ENCODE peak calls at places on chromosomes 16 and 17, in seven cellular contexts. I is endothelial cell of umbilical vein, W is HepG2, L is H1, U is HCT116, N is GM12878, R is prostate gland. A is an unnamed sample.

GRCh38 chr16:89598199-89598598 is 15.2 kb upstream of the DPEP1 start:
- DNase-seq in I (no peak), W (no peak), L (no peak), U (no peak), N (no peak), R (no peak), A (no peak)

GRCh38 chr17:37176683-37177082 is 199.1 kb upstream of the C17orf78 start:
- DNase-seq in I (peak), W (no peak), L (no peak), U (no peak), N (no peak), R (no peak), A (no peak)

GRCh38 chr17:1658100-1658499 is 8.4 kb upstream of the RILP start:
- DNase-seq in I (no peak), W (no peak), L (no peak), U (no peak), N (no peak), R (no peak), A (no peak)

GRCh38 chr17:78168906-78169793 is 769 bp downstream of the SYNGR2 start:
- DNase-seq in I (peak), W (no peak), L (no peak), U (peak), N (no peak), R (peak), A (peak)

GRCh38 chr16:83113317-83113716 is 486.5 kb downstream of the CDH13 start:
- DNase-seq in I (peak), W (peak), L (no peak), U (no peak), N (no peak), R (no peak), A (no peak)

GRCh38 chr17:41835800-41836549 is at the start of gene NT5C3B:
- DNase-seq in I (peak), W (peak), L (no peak), U (peak), N (no peak), R (peak), A (peak)

GRCh38 chr17:67613961-67614360 is 103.8 kb upstream of the NOL11 start:
- DNase-seq in I (no peak), W (no peak), L (no peak), U (no peak), N (no peak), R (no peak), A (no peak)

GRCh38 chr17:5557485-5557884 is 26.8 kb downstream of the NLRP1 start:
- DNase-seq in I (peak), W (no peak), L (no peak), U (no peak), N (no peak), R (no peak), A (no peak)

GRCh38 chr16:82603784-82604411 is 22.9 kb upstream of the CDH13 start:
- DNase-seq in I (peak), W (peak), L (no peak), U (peak), N (no peak), R (peak), A (peak)

GRCh38 chr17:62869885-62870580 is 61.9 kb upstream of the MARCHF10 start:
- DNase-seq in I (no peak), W (no peak), L (peak), U (no peak), N (no peak), R (no peak), A (no peak)

GRCh38 chr16:47927330-47927729 is 228.5 kb downstream of the ABCC12 start:
- DNase-seq in I (no peak), W (no peak), L (no peak), U (no peak), N (no peak), R (no peak), A (no peak)

GRCh38 chr16:89548344-89549006 is 12.0 kb upstream of the RPL13 start:
- DNase-seq in I (no peak), W (no peak), L (no peak), U (no peak), N (no peak), R (no peak), A (no peak)

GRCh38 chr17:77365584-77366186 is 224.9 kb downstream of the SEC14L1 start:
- DNase-seq in I (peak), W (no peak), L (no peak), U (peak), N (no peak), R (peak), A (peak)

GRCh38 chr17:63436523-63437110 is 9.5 kb downstream of the CYB561 start:
- DNase-seq in I (peak), W (no peak), L (no peak), U (peak), N (no peak), R (no peak), A (peak)

DNA sequence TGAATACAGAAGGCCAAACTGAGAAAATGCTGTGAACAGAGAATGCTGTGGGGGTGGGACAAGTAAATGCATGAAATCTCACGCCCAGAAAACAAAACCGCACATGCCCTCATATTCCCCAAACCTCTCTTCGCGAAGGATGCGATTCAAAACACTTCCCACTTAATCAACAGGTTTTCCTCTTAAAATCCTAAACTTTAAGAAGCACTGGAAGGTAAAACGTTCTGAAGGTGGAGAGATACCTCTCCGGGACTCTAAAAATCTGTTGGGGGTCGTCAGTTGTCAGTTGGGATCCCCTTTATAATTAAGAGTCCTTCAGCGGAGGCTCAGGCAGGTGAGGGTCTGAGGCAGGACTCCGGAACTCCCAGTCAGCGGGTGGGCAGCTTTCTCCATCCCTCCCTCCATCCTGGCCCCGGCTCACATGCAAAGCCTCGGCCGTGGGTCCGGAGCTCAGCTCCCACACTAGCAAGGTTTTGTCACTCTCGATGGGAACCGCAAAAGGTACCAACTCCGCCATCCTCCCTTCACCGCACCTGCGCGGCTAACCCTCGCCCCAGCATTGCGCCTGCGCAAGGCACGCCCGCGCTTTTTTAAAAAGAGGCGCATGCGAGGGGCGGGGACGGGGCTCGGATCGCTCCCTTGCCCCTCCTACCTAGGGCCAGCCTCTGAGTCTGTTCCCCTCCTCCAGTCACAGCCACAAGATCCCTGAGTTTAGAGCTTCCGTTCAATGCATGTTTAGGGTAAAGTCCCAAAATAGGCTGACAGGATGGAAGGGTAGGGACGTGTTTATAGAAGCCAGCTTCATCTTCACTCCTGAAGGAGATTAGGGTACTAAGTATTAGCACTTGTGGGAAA is at the start of gene RDM1:
- DNase-seq in I (peak), W (no peak), L (peak), U (peak), N (peak), R (peak), A (peak)
- TF ChIP-seq POLR2A in I (no peak), W (no peak), L (peak), U (peak), N (peak), R (no peak), A (no peak)

GRCh38 chr16:62190426-62190825 is 154.2 kb upstream of the CDH8 start:
- DNase-seq in I (no peak), W (peak), L (no peak), U (no peak), N (no peak), R (no peak), A (no peak)

DNA sequence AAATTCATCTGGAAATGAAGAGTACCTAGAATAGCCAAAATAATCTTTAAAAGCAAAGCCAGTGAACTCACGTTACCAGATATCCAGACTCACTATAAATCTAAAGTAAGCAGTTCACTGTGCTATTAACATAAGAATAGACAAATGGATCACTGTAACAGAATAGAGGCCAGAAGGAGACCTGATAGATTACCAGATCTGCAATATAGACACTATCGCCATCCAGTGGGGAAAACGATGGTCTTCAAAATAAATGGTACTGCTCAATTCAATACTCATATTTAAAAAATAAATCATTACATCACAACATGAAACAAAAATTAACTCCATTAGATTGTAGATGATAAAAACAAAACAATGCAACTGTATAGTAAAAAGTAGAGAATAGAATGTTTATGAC is 158.6 kb upstream of the CDH8 start:
- DNase-seq in I (no peak), W (no peak), L (no peak), U (no peak), N (no peak), R (no peak), A (no peak)
- TF ChIP-seq CTCF in I (no peak), W (no peak), L (no peak), U (no peak), N (no peak), R (no peak), A (no peak)

DNA sequence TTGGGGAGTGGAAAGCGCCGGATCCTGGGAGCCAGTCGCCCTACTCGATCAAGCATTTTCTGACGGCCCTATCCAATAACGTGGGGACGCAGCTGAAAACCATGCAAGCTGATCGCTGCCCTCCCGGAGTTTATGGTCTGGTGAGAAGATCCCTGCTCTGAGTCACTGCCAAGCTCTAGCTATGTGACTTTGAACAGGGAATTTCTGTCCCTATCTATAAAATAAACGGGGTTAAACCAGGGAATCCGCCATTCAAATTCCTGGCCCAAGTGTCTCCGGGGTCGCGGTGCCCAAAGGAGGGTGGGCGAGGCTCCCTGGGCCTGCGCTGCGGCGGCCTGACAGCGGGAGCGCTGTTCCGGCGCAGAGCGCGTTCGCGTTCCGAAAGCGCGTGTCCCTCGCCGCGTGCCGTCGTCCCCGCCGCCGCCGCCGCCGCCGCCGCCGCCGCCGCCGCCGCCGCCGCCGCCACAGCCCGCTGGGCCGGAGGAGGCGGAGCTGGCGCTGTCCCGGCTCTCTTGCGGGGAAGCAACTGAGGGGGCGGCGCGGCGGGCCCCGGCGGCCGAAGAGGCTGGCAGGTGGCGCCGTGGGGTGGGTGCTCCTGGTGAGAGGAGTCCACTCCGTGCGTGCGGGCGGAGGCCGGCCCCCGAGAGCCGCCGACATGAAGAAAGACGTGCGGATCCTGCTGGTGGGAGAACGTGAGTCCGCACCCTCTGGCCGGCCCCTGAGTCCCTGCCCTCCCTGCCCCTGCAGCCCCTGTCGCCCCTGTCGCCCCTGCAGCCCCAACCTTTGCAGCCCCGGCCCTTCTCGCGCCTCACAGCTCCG is at the start of gene RHOT1:
- DNase-seq in I (peak), W (peak), L (no peak), U (peak), N (peak), R (peak), A (peak)
- TF ChIP-seq POLR2AphosphoS5 in I (no peak), W (peak), L (no peak), U (peak), N (no peak), R (peak), A (no peak)

GRCh38 chr17:69084911-69085310 is 24.2 kb upstream of the ABCA9 start:
- DNase-seq in I (no peak), W (peak), L (peak), U (peak), N (no peak), R (no peak), A (no peak)
- TF ChIP-seq POLR2A in I (no peak), W (no peak), L (no peak), U (no peak), N (no peak), R (no peak), A (no peak)

GRCh38 chr16:11949527-11949926 is 7.7 kb upstream of the NPIPB2 start:
- DNase-seq in I (peak), W (peak), L (no peak), U (peak), N (no peak), R (peak), A (no peak)
- TF ChIP-seq CTCF in I (peak), W (peak), L (peak), U (peak), N (peak), R (peak), A (no peak)

DNA sequence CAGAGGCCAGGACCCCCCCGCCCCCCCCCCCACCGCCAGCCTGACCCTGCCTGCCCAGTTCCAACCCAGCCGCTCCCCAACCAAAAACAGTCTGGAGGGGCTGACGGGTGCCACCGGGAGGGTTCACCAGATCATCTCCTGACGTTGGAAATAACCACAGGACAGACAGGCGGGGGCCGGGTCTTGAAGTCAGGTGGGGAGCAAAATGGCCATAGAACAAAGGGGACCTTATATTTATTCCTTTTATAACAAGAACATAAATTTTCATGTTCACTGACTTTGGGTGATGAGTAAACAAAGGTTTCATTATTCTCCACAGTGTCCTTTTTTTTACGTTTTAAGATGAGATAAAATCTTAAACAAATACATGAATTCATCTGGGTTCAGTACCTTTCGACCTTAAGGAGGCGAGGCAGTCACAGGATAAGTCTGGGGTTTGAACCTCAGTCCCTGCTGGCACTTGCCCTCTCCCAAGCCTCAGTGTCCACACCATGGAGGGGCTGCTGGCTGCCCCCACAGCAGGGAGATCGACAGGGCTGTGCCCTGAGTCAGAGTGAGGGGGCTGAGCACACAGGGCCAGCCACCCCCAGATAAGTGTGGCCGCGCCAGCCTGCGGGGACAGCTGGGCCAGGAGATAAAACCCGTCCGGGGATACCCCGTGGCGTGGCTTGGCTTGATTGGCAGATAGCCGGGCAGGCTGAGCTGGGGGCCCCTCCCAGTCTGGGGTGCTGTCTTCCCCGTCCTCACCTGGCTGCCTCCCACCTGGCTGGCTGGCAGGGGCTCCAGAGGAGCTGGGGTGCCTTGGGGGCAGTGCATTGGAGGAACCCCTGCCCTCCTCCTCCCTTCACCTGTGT is 15.0 kb downstream of the SLC7A5 start:
- DNase-seq in I (no peak), W (peak), L (no peak), U (no peak), N (no peak), R (no peak), A (no peak)
- TF ChIP-seq POLR2AphosphoS5 in I (no peak), W (no peak), L (no peak), U (peak), N (no peak), R (no peak), A (no peak)

GRCh38 chr16:75265911-75266701 is 14.7 kb upstream of the BCAR1 start:
- DNase-seq in I (peak), W (peak), L (no peak), U (no peak), N (no peak), R (peak), A (peak)
- TF ChIP-seq POLR2A in I (peak), W (peak), L (peak), U (no peak), N (peak), R (peak), A (no peak)

GRCh38 chr16:75580-76501 is 2.2 kb upstream of the MPG start:
- DNase-seq in I (peak), W (peak), L (no peak), U (no peak), N (no peak), R (no peak), A (peak)
- TF ChIP-seq CTCF in I (peak), W (peak), L (peak), U (no peak), N (no peak), R (no peak), A (no peak)